ENCODE peak calls at places on chromosome 5, in nine cellular contexts. One of them, this sample, is unnamed.

GRCh38 chr5:28543699-28544098 is 1505.3 kb upstream of the CDH9 start:
- DNase-seq in left ventricle myocardium inferior: no peak
- DNase-seq in lung: no peak
- DNase-seq in endodermal cell: no peak
- DNase-seq in skeletal muscle cell: no peak
- DNase-seq in astrocyte of the spinal cord: no peak
- DNase-seq in upper lobe of right lung: no peak
- DNase-seq in breast epithelium: no peak
- DNase-seq in IMR-90: no peak
- DNase-seq in this sample: no peak

GRCh38 chr5:124583469-124584350 is 162.7 kb downstream of the ZNF608 start:
- DNase-seq in left ventricle myocardium inferior: no peak
- DNase-seq in lung: no peak
- DNase-seq in endodermal cell: no peak
- DNase-seq in skeletal muscle cell: peak; percentile 74
- DNase-seq in astrocyte of the spinal cord: peak; percentile 90
- DNase-seq in upper lobe of right lung: no peak
- DNase-seq in breast epithelium: no peak
- DNase-seq in IMR-90: peak; percentile 95
- DNase-seq in this sample: peak; percentile 68

GRCh38 chr5:3025392-3025791 is 273.9 kb upstream of the IRX2 start:
- DNase-seq in left ventricle myocardium inferior: no peak
- DNase-seq in lung: no peak
- DNase-seq in endodermal cell: no peak
- DNase-seq in skeletal muscle cell: no peak
- DNase-seq in astrocyte of the spinal cord: no peak
- DNase-seq in upper lobe of right lung: no peak
- DNase-seq in breast epithelium: no peak
- DNase-seq in IMR-90: no peak
- DNase-seq in this sample: no peak

GRCh38 chr5:170301149-170301548 is 3.6 kb upstream of the LCP2 start:
- DNase-seq in left ventricle myocardium inferior: no peak
- DNase-seq in lung: no peak
- DNase-seq in endodermal cell: no peak
- DNase-seq in skeletal muscle cell: no peak
- DNase-seq in astrocyte of the spinal cord: no peak
- DNase-seq in upper lobe of right lung: no peak
- DNase-seq in breast epithelium: no peak
- DNase-seq in IMR-90: no peak
- DNase-seq in this sample: no peak

GRCh38 chr5:75340714-75341478 is 3.9 kb downstream of the HMGCR start:
- DNase-seq in left ventricle myocardium inferior: no peak
- DNase-seq in lung: no peak
- DNase-seq in endodermal cell: no peak
- DNase-seq in skeletal muscle cell: no peak
- DNase-seq in astrocyte of the spinal cord: no peak
- DNase-seq in upper lobe of right lung: no peak
- DNase-seq in breast epithelium: no peak
- DNase-seq in IMR-90: no peak
- DNase-seq in this sample: peak; percentile 13

GRCh38 chr5:167688731-167689130 is 602.7 kb upstream of the WWC1 start:
- DNase-seq in left ventricle myocardium inferior: no peak
- DNase-seq in lung: no peak
- DNase-seq in endodermal cell: no peak
- DNase-seq in skeletal muscle cell: peak; percentile 19
- DNase-seq in astrocyte of the spinal cord: peak; percentile 33
- DNase-seq in upper lobe of right lung: no peak
- DNase-seq in breast epithelium: no peak
- DNase-seq in IMR-90: peak; percentile 14
- DNase-seq in this sample: peak; percentile 33

GRCh38 chr5:773517-774264 is 10.8 kb downstream of the ZDHHC11B start:
- DNase-seq in left ventricle myocardium inferior: no peak
- DNase-seq in lung: peak; percentile 29
- DNase-seq in endodermal cell: peak; percentile 36
- DNase-seq in skeletal muscle cell: no peak
- DNase-seq in astrocyte of the spinal cord: no peak
- DNase-seq in upper lobe of right lung: peak; percentile 59
- DNase-seq in breast epithelium: peak; percentile 17
- DNase-seq in IMR-90: no peak
- DNase-seq in this sample: no peak

GRCh38 chr5:140236896-140237598 is 62.1 kb downstream of the CYSTM1 start:
- DNase-seq in left ventricle myocardium inferior: no peak
- DNase-seq in lung: no peak
- DNase-seq in endodermal cell: no peak
- DNase-seq in skeletal muscle cell: no peak
- DNase-seq in astrocyte of the spinal cord: no peak
- DNase-seq in upper lobe of right lung: no peak
- DNase-seq in breast epithelium: peak; percentile 47
- DNase-seq in IMR-90: no peak
- DNase-seq in this sample: no peak

GRCh38 chr5:73112359-73112758 is 8.0 kb upstream of the TMEM171 start:
- DNase-seq in left ventricle myocardium inferior: no peak
- DNase-seq in lung: no peak
- DNase-seq in endodermal cell: no peak
- DNase-seq in skeletal muscle cell: no peak
- DNase-seq in astrocyte of the spinal cord: no peak
- DNase-seq in upper lobe of right lung: no peak
- DNase-seq in breast epithelium: no peak
- DNase-seq in IMR-90: no peak
- DNase-seq in this sample: no peak

GRCh38 chr5:119795768-119796167 is 166.4 kb downstream of the FAM170A start:
- DNase-seq in left ventricle myocardium inferior: no peak
- DNase-seq in lung: no peak
- DNase-seq in endodermal cell: no peak
- DNase-seq in skeletal muscle cell: no peak
- DNase-seq in astrocyte of the spinal cord: no peak
- DNase-seq in upper lobe of right lung: no peak
- DNase-seq in breast epithelium: no peak
- DNase-seq in IMR-90: no peak
- DNase-seq in this sample: peak; percentile 70

GRCh38 chr5:42982107-42982622 is 58.0 kb downstream of the ANXA2R start:
- DNase-seq in left ventricle myocardium inferior: no peak
- DNase-seq in lung: no peak
- DNase-seq in endodermal cell: peak; percentile 78
- DNase-seq in skeletal muscle cell: no peak
- DNase-seq in astrocyte of the spinal cord: no peak
- DNase-seq in upper lobe of right lung: no peak
- DNase-seq in breast epithelium: no peak
- DNase-seq in IMR-90: no peak
- DNase-seq in this sample: no peak

GRCh38 chr5:10987881-10988504 is 227.0 kb upstream of the DAP start:
- DNase-seq in left ventricle myocardium inferior: peak; percentile 76
- DNase-seq in lung: peak; percentile 67
- DNase-seq in endodermal cell: peak; percentile 98
- DNase-seq in skeletal muscle cell: no peak
- DNase-seq in astrocyte of the spinal cord: peak; percentile 25
- DNase-seq in upper lobe of right lung: peak; percentile 86
- DNase-seq in breast epithelium: peak; percentile 48
- DNase-seq in IMR-90: no peak
- DNase-seq in this sample: peak; percentile 5

GRCh38 chr5:73121109-73121443 is 701 bp downstream of the TMEM171 start:
- DNase-seq in left ventricle myocardium inferior: no peak
- DNase-seq in lung: no peak
- DNase-seq in endodermal cell: no peak
- DNase-seq in skeletal muscle cell: no peak
- DNase-seq in astrocyte of the spinal cord: no peak
- DNase-seq in upper lobe of right lung: no peak
- DNase-seq in breast epithelium: no peak
- DNase-seq in IMR-90: peak; percentile 47
- DNase-seq in this sample: no peak

GRCh38 chr5:143600396-143601075 is 197.1 kb upstream of the NR3C1 start:
- DNase-seq in left ventricle myocardium inferior: no peak
- DNase-seq in lung: no peak
- DNase-seq in endodermal cell: peak; percentile 59
- DNase-seq in skeletal muscle cell: peak; percentile 56
- DNase-seq in astrocyte of the spinal cord: peak; percentile 22
- DNase-seq in upper lobe of right lung: no peak
- DNase-seq in breast epithelium: no peak
- DNase-seq in IMR-90: peak; percentile 66
- DNase-seq in this sample: peak; percentile 62

GRCh38 chr5:10539685-10539998 is 24.2 kb upstream of the ANKRD33B start:
- DNase-seq in left ventricle myocardium inferior: no peak
- DNase-seq in lung: no peak
- DNase-seq in endodermal cell: no peak
- DNase-seq in skeletal muscle cell: no peak
- DNase-seq in astrocyte of the spinal cord: no peak
- DNase-seq in upper lobe of right lung: no peak
- DNase-seq in breast epithelium: no peak
- DNase-seq in IMR-90: peak; percentile 49
- DNase-seq in this sample: no peak

GRCh38 chr5:168022761-168023160 is 268.7 kb upstream of the WWC1 start:
- DNase-seq in left ventricle myocardium inferior: no peak
- DNase-seq in lung: no peak
- DNase-seq in endodermal cell: no peak
- DNase-seq in skeletal muscle cell: no peak
- DNase-seq in astrocyte of the spinal cord: no peak
- DNase-seq in upper lobe of right lung: no peak
- DNase-seq in breast epithelium: no peak
- DNase-seq in IMR-90: no peak
- DNase-seq in this sample: no peak

DNA sequence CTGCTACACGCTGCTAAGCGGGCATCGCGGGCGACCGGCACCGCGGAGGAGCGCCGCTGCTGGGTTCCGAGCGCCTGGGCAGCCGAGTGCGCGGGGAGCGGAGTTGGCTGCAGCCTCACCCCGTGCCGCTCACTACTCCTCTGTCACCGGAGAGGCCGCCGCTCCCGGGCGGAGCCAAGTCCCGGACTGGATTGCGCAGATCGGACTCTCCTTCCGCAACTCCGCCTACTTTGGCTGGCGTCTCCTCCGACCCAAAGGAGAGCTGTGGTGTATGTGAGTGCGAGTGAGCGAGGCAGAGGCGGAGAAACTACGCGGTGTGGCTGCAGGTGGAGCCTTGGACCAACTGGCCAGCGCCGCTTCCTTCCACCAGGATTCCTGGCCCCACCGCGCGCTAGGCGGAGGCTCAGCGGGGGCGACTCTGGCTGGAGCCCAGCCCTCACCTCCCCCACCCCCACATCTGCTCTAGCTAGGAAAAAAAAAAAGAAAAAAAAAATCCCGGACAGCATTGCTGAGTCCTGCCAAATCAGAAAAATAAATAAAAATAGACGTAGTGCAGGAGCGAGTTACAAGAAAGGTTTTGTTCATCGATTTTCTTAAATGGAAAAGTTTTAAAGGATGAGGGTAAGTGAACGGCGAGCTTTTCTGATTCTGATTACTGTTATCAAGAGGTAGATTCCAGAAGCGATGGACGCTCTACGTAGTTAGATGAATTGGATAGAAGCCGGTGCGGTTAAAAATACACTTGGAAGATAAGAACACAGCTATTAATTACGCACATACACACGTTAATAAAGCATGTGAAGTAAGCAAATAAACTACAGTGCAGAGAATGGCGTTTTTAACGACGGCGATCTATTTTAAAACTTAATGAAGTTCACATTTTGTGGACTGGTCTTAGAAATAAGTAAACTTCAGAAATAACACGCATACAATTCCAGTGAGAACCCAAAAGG is at the start of gene SEMA6A:
- DNase-seq in left ventricle myocardium inferior: peak; percentile 92
- DNase-seq in lung: peak; percentile 86
- DNase-seq in endodermal cell: peak; percentile 99
- DNase-seq in skeletal muscle cell: peak; percentile 69
- DNase-seq in astrocyte of the spinal cord: peak; percentile 90
- DNase-seq in upper lobe of right lung: peak; percentile 89
- DNase-seq in breast epithelium: peak; percentile 87
- DNase-seq in IMR-90: peak; percentile 75
- DNase-seq in this sample: peak; percentile 80
- H3K4me3 ChIP-seq in left ventricle myocardium inferior: peak within 1 kb of the TSS; percentile 79
- H3K4me3 ChIP-seq in lung: peak within 1 kb of the TSS; percentile 69
- H3K4me3 ChIP-seq in endodermal cell: peak within 1 kb of the TSS; percentile 94
- H3K4me3 ChIP-seq in skeletal muscle cell: peak within 1 kb of the TSS; percentile 61
- H3K4me3 ChIP-seq in astrocyte of the spinal cord: peak within 1 kb of the TSS; percentile 57
- H3K4me3 ChIP-seq in upper lobe of right lung: peak within 1 kb of the TSS; percentile 66
- H3K4me3 ChIP-seq in breast epithelium: peak within 1 kb of the TSS; percentile 73
- H3K4me3 ChIP-seq in IMR-90: peak within 1 kb of the TSS; percentile 69
- H3K4me3 ChIP-seq in this sample: peak within 1 kb of the TSS; percentile 61

GRCh38 chr5:107570805-107571531 is 99.8 kb downstream of the EFNA5 start:
- DNase-seq in left ventricle myocardium inferior: no peak
- DNase-seq in lung: no peak
- DNase-seq in endodermal cell: peak; percentile 80
- DNase-seq in skeletal muscle cell: no peak
- DNase-seq in astrocyte of the spinal cord: no peak
- DNase-seq in upper lobe of right lung: no peak
- DNase-seq in breast epithelium: no peak
- DNase-seq in IMR-90: no peak
- DNase-seq in this sample: no peak
- H3K4me3 ChIP-seq in left ventricle myocardium inferior: peak overlapping the region; percentile 62
- H3K4me3 ChIP-seq in lung: no peak overlapping the region
- H3K4me3 ChIP-seq in endodermal cell: peak overlapping the region; percentile 76
- H3K4me3 ChIP-seq in skeletal muscle cell: no peak overlapping the region
- H3K4me3 ChIP-seq in astrocyte of the spinal cord: no peak overlapping the region
- H3K4me3 ChIP-seq in upper lobe of right lung: peak overlapping the region; percentile 51
- H3K4me3 ChIP-seq in breast epithelium: peak overlapping the region; percentile 50
- H3K4me3 ChIP-seq in IMR-90: no peak overlapping the region
- H3K4me3 ChIP-seq in this sample: no peak overlapping the region

DNA sequence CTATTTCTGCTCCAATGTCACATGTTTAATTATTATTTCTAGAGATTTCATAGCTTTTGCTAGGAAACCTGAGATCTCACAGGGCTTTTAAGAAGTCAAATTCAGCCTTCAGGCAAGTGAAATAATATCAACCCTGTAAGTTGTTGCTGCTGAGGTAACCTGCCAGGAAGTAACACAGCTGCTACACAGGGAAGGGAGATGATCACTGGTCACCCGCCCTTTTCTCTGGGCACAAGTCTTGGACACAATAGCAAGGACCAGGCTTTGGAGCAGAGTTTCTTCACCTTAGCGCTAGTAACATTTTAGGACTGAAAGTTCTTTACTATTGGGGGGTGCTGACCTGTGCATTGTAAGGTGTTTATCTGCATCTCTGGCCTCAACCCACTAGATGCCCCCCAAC is 50.1 kb downstream of the PTTG1 start:
- DNase-seq in left ventricle myocardium inferior: no peak
- DNase-seq in lung: no peak
- DNase-seq in endodermal cell: no peak
- DNase-seq in skeletal muscle cell: no peak
- DNase-seq in astrocyte of the spinal cord: no peak
- DNase-seq in upper lobe of right lung: no peak
- DNase-seq in breast epithelium: no peak
- DNase-seq in IMR-90: no peak
- DNase-seq in this sample: no peak
- H3K4me3 ChIP-seq in left ventricle myocardium inferior: no peak overlapping the region
- H3K4me3 ChIP-seq in lung: no peak overlapping the region
- H3K4me3 ChIP-seq in endodermal cell: no peak overlapping the region
- H3K4me3 ChIP-seq in skeletal muscle cell: no peak overlapping the region
- H3K4me3 ChIP-seq in astrocyte of the spinal cord: no peak overlapping the region
- H3K4me3 ChIP-seq in upper lobe of right lung: no peak overlapping the region
- H3K4me3 ChIP-seq in breast epithelium: no peak overlapping the region
- H3K4me3 ChIP-seq in IMR-90: no peak overlapping the region
- H3K4me3 ChIP-seq in this sample: no peak overlapping the region

GRCh38 chr5:126594077-126594476 is 942 bp downstream of the ALDH7A1 start:
- DNase-seq in left ventricle myocardium inferior: no peak
- DNase-seq in lung: no peak
- DNase-seq in endodermal cell: no peak
- DNase-seq in skeletal muscle cell: no peak
- DNase-seq in astrocyte of the spinal cord: peak; percentile 20
- DNase-seq in upper lobe of right lung: no peak
- DNase-seq in breast epithelium: peak; percentile 43
- DNase-seq in IMR-90: peak; percentile 17
- DNase-seq in this sample: peak; percentile 13
- H3K4me3 ChIP-seq in left ventricle myocardium inferior: peak overlapping the region; percentile 74
- H3K4me3 ChIP-seq in lung: peak overlapping the region; percentile 31
- H3K4me3 ChIP-seq in endodermal cell: peak overlapping the region; percentile 93
- H3K4me3 ChIP-seq in skeletal muscle cell: peak overlapping the region; percentile 61
- H3K4me3 ChIP-seq in astrocyte of the spinal cord: peak overlapping the region; percentile 72
- H3K4me3 ChIP-seq in upper lobe of right lung: peak overlapping the region; percentile 75
- H3K4me3 ChIP-seq in breast epithelium: peak overlapping the region; percentile 71
- H3K4me3 ChIP-seq in IMR-90: peak overlapping the region; percentile 31
- H3K4me3 ChIP-seq in this sample: peak overlapping the region; percentile 68

GRCh38 chr5:19531374-19531952 is 456.5 kb downstream of the CDH18 start:
- DNase-seq in left ventricle myocardium inferior: no peak
- DNase-seq in lung: no peak
- DNase-seq in endodermal cell: no peak
- DNase-seq in skeletal muscle cell: peak; percentile 13
- DNase-seq in astrocyte of the spinal cord: peak; percentile 50
- DNase-seq in upper lobe of right lung: no peak
- DNase-seq in breast epithelium: peak; percentile 39
- DNase-seq in IMR-90: no peak
- DNase-seq in this sample: no peak
- H3K4me3 ChIP-seq in left ventricle myocardium inferior: no peak overlapping the region
- H3K4me3 ChIP-seq in lung: no peak overlapping the region
- H3K4me3 ChIP-seq in endodermal cell: no peak overlapping the region
- H3K4me3 ChIP-seq in skeletal muscle cell: no peak overlapping the region
- H3K4me3 ChIP-seq in astrocyte of the spinal cord: no peak overlapping the region
- H3K4me3 ChIP-seq in upper lobe of right lung: no peak overlapping the region
- H3K4me3 ChIP-seq in breast epithelium: no peak overlapping the region
- H3K4me3 ChIP-seq in IMR-90: no peak overlapping the region
- H3K4me3 ChIP-seq in this sample: no peak overlapping the region

This sample was measured in fibroblast of villous mesenchyme.